ENCODE peak calls at places on chromosome 2, in five cellular contexts. One of them, this sample, is unnamed.

GRCh38 chr2:219596954-219597551 is 604 bp upstream of the STK11IP start:
- DNase-seq in HCEC 1CT: no peak
- DNase-seq in HS-5: no peak
- DNase-seq in fibroblast of the aortic adventitia: peak; percentile 38
- DNase-seq in SW480: peak; percentile 42
- DNase-seq in this sample: peak; percentile 30

GRCh38 chr2:134260726-134261125 is 6.9 kb downstream of the MGAT5 start:
- DNase-seq in HCEC 1CT: peak; percentile 79
- DNase-seq in HS-5: no peak
- DNase-seq in fibroblast of the aortic adventitia: peak; percentile 99
- DNase-seq in SW480: no peak
- DNase-seq in this sample: peak; percentile 81

GRCh38 chr2:19900536-19901200 is 1.1 kb downstream of the TTC32 start:
- DNase-seq in HCEC 1CT: no peak
- DNase-seq in HS-5: no peak
- DNase-seq in fibroblast of the aortic adventitia: peak; percentile 44
- DNase-seq in SW480: peak; percentile 40
- DNase-seq in this sample: peak; percentile 35

GRCh38 chr2:50672286-50672685 is 359.6 kb downstream of the NRXN1 start:
- DNase-seq in HCEC 1CT: no peak
- DNase-seq in HS-5: no peak
- DNase-seq in fibroblast of the aortic adventitia: no peak
- DNase-seq in SW480: no peak
- DNase-seq in this sample: no peak

GRCh38 chr2:123495241-123495640 is 529.8 kb upstream of the CNTNAP5 start:
- DNase-seq in HCEC 1CT: no peak
- DNase-seq in HS-5: no peak
- DNase-seq in fibroblast of the aortic adventitia: no peak
- DNase-seq in SW480: no peak
- DNase-seq in this sample: no peak

GRCh38 chr2:12057436-12058166 is 311.2 kb downstream of the LPIN1 start:
- DNase-seq in HCEC 1CT: no peak
- DNase-seq in HS-5: no peak
- DNase-seq in fibroblast of the aortic adventitia: no peak
- DNase-seq in SW480: no peak
- DNase-seq in this sample: no peak

GRCh38 chr2:188512456-188512855 is 220.8 kb downstream of the GULP1 start:
- DNase-seq in HCEC 1CT: peak; percentile 76
- DNase-seq in HS-5: peak; percentile 60
- DNase-seq in fibroblast of the aortic adventitia: peak; percentile 81
- DNase-seq in SW480: peak; percentile 44
- DNase-seq in this sample: peak; percentile 82

GRCh38 chr2:149122521-149122920 is 84.0 kb downstream of the LYPD6B start:
- DNase-seq in HCEC 1CT: no peak
- DNase-seq in HS-5: no peak
- DNase-seq in fibroblast of the aortic adventitia: no peak
- DNase-seq in SW480: no peak
- DNase-seq in this sample: no peak

GRCh38 chr2:70921839-70922590 is 13.7 kb upstream of the ATP6V1B1 start:
- DNase-seq in HCEC 1CT: peak; percentile 18
- DNase-seq in HS-5: no peak
- DNase-seq in fibroblast of the aortic adventitia: no peak
- DNase-seq in SW480: no peak
- DNase-seq in this sample: peak; percentile 26

GRCh38 chr2:46136481-46136880 is 160.7 kb upstream of the EPAS1 start:
- DNase-seq in HCEC 1CT: no peak
- DNase-seq in HS-5: no peak
- DNase-seq in fibroblast of the aortic adventitia: no peak
- DNase-seq in SW480: no peak
- DNase-seq in this sample: no peak

GRCh38 chr2:241870611-241871537 is 1.3 kb downstream of the RTP5 start:
- DNase-seq in HCEC 1CT: no peak
- DNase-seq in HS-5: no peak
- DNase-seq in fibroblast of the aortic adventitia: no peak
- DNase-seq in SW480: no peak
- DNase-seq in this sample: no peak

GRCh38 chr2:160581448-160581847 is 87.8 kb upstream of the RBMS1 start:
- DNase-seq in HCEC 1CT: no peak
- DNase-seq in HS-5: no peak
- DNase-seq in fibroblast of the aortic adventitia: no peak
- DNase-seq in SW480: no peak
- DNase-seq in this sample: no peak

GRCh38 chr2:27636766-27637165 is 7.9 kb downstream of the GPN1 start:
- DNase-seq in HCEC 1CT: peak; percentile 63
- DNase-seq in HS-5: no peak
- DNase-seq in fibroblast of the aortic adventitia: no peak
- DNase-seq in SW480: no peak
- DNase-seq in this sample: no peak

GRCh38 chr2:192148620-192149321 is 46.0 kb downstream of the TMEFF2 start:
- DNase-seq in HCEC 1CT: peak; percentile 49
- DNase-seq in HS-5: no peak
- DNase-seq in fibroblast of the aortic adventitia: peak; percentile 70
- DNase-seq in SW480: no peak
- DNase-seq in this sample: peak; percentile 50

GRCh38 chr2:240557808-240558207 is at the start of gene ANKMY1:
- DNase-seq in HCEC 1CT: peak; percentile 61
- DNase-seq in HS-5: no peak
- DNase-seq in fibroblast of the aortic adventitia: peak; percentile 60
- DNase-seq in SW480: no peak
- DNase-seq in this sample: peak; percentile 75

GRCh38 chr2:919672-920071 is 31.0 kb upstream of the SNTG2 start:
- DNase-seq in HCEC 1CT: no peak
- DNase-seq in HS-5: no peak
- DNase-seq in fibroblast of the aortic adventitia: no peak
- DNase-seq in SW480: no peak
- DNase-seq in this sample: no peak

GRCh38 chr2:161010503-161010902 is 149.7 kb upstream of the TANK start:
- DNase-seq in HCEC 1CT: no peak
- DNase-seq in HS-5: no peak
- DNase-seq in fibroblast of the aortic adventitia: no peak
- DNase-seq in SW480: no peak
- DNase-seq in this sample: no peak

GRCh38 chr2:239355139-239355538 is 45.7 kb downstream of the HDAC4 start:
- DNase-seq in HCEC 1CT: no peak
- DNase-seq in HS-5: no peak
- DNase-seq in fibroblast of the aortic adventitia: peak; percentile 80
- DNase-seq in SW480: no peak
- DNase-seq in this sample: peak; percentile 50

GRCh38 chr2:42249887-42250286 is 80.7 kb downstream of the EML4 start:
- DNase-seq in HCEC 1CT: no peak
- DNase-seq in HS-5: no peak
- DNase-seq in fibroblast of the aortic adventitia: no peak
- DNase-seq in SW480: no peak
- DNase-seq in this sample: no peak

GRCh38 chr2:71069376-71069775 is 928 bp downstream of the NAGK start:
- DNase-seq in HCEC 1CT: peak; percentile 23
- DNase-seq in HS-5: peak; percentile 30
- DNase-seq in fibroblast of the aortic adventitia: peak; percentile 22
- DNase-seq in SW480: no peak
- DNase-seq in this sample: no peak

GRCh38 chr2:96534131-96534530 is 2.4 kb upstream of the ARID5A start:
- DNase-seq in HCEC 1CT: no peak
- DNase-seq in HS-5: no peak
- DNase-seq in fibroblast of the aortic adventitia: peak; percentile 47
- DNase-seq in SW480: no peak
- DNase-seq in this sample: no peak

GRCh38 chr2:100691846-100692245 is 128.1 kb upstream of the NPAS2 start:
- DNase-seq in HCEC 1CT: no peak
- DNase-seq in HS-5: no peak
- DNase-seq in fibroblast of the aortic adventitia: no peak
- DNase-seq in SW480: no peak
- DNase-seq in this sample: no peak

GRCh38 chr2:218727502-218728165 is 17.0 kb downstream of the TTLL4 start:
- DNase-seq in HCEC 1CT: peak; percentile 61
- DNase-seq in HS-5: no peak
- DNase-seq in fibroblast of the aortic adventitia: peak; percentile 38
- DNase-seq in SW480: peak; percentile 40
- DNase-seq in this sample: peak; percentile 53

GRCh38 chr2:85239102-85239501 is 88.7 kb downstream of the TGOLN2 start:
- DNase-seq in HCEC 1CT: no peak
- DNase-seq in HS-5: no peak
- DNase-seq in fibroblast of the aortic adventitia: no peak
- DNase-seq in SW480: no peak
- DNase-seq in this sample: no peak

GRCh38 chr2:75087726-75088125 is 111.6 kb downstream of the TACR1 start:
- DNase-seq in HCEC 1CT: no peak
- DNase-seq in HS-5: no peak
- DNase-seq in fibroblast of the aortic adventitia: peak; percentile 29
- DNase-seq in SW480: no peak
- DNase-seq in this sample: no peak

GRCh38 chr2:238505119-238505891 is 78.6 kb downstream of the ASB1 start:
- DNase-seq in HCEC 1CT: no peak
- DNase-seq in HS-5: no peak
- DNase-seq in fibroblast of the aortic adventitia: no peak
- DNase-seq in SW480: no peak
- DNase-seq in this sample: peak; percentile 23

GRCh38 chr2:203739351-203739750 is 32.9 kb downstream of the CD28 start:
- DNase-seq in HCEC 1CT: no peak
- DNase-seq in HS-5: no peak
- DNase-seq in fibroblast of the aortic adventitia: no peak
- DNase-seq in SW480: no peak
- DNase-seq in this sample: no peak